ENCODE peak calls at places on chromosome 14, in seven cellular contexts. D is BE2C, H is uterus, Q is tibial nerve, X is right lobe of liver, Z is OCI-LY7, Y is A549. G is an unnamed sample.

GRCh38 chr14:64745511-64746041 is 41.4 kb downstream of the PLEKHG3 start:
- DNase-seq in D (no peak), H (no peak), Q (no peak), X (no peak), Z (no peak), Y (no peak), G (peak; percentile 8)

GRCh38 chr14:99576761-99577705 is 27.0 kb downstream of the CCDC85C start:
- DNase-seq in D (no peak), H (no peak), Q (no peak), X (no peak), Z (no peak), Y (no peak), G (no peak)

GRCh38 chr14:86796221-86797074 is 1196.5 kb downstream of the GALC start:
- DNase-seq in D (no peak), H (no peak), Q (no peak), X (no peak), Z (no peak), Y (no peak), G (peak; percentile 37)

GRCh38 chr14:61260939-61261776 is 20.0 kb downstream of the TMEM30B start:
- DNase-seq in D (no peak), H (no peak), Q (no peak), X (peak; percentile 40), Z (no peak), Y (peak; percentile 47), G (no peak)

GRCh38 chr14:105090493-105091334 is 25.5 kb upstream of the GPR132 start:
- DNase-seq in D (peak; percentile 90), H (peak; percentile 72), Q (peak; percentile 79), X (peak; percentile 86), Z (peak; percentile 82), Y (peak; percentile 95), G (peak; percentile 81)

GRCh38 chr14:50605776-50606175 is 45.8 kb downstream of the ATL1 start:
- DNase-seq in D (no peak), H (no peak), Q (no peak), X (no peak), Z (no peak), Y (no peak), G (no peak)

GRCh38 chr14:90408713-90409112 is 11.9 kb downstream of the CALM1 start:
- DNase-seq in D (no peak), H (no peak), Q (no peak), X (no peak), Z (no peak), Y (no peak), G (no peak)

GRCh38 chr14:84591827-84592540 is 938.0 kb upstream of the FLRT2 start:
- DNase-seq in D (no peak), H (no peak), Q (no peak), X (no peak), Z (no peak), Y (no peak), G (no peak)

GRCh38 chr14:81353691-81354323 is 46.3 kb downstream of the STON2 start:
- DNase-seq in D (no peak), H (no peak), Q (no peak), X (no peak), Z (no peak), Y (no peak), G (no peak)

GRCh38 chr14:60487211-60487610 is 1.3 kb upstream of the C14orf39 start:
- DNase-seq in D (no peak), H (no peak), Q (no peak), X (no peak), Z (no peak), Y (no peak), G (no peak)

GRCh38 chr14:105899071-105899641 is 372.8 kb downstream of the TMEM121 start:
- DNase-seq in D (peak; percentile 82), H (no peak), Q (no peak), X (no peak), Z (no peak), Y (no peak), G (no peak)

GRCh38 chr14:54133896-54134295 is 177.3 kb upstream of the BMP4 start:
- DNase-seq in D (no peak), H (no peak), Q (no peak), X (peak; percentile 46), Z (no peak), Y (peak; percentile 32), G (peak; percentile 19)

GRCh38 chr14:96104469-96105057 is 65.4 kb downstream of the C14orf132 start:
- DNase-seq in D (no peak), H (peak; percentile 85), Q (peak; percentile 92), X (peak; percentile 95), Z (no peak), Y (peak; percentile 95), G (peak; percentile 96)

GRCh38 chr14:91417134-91417982 is at the start of gene CCDC88C:
- DNase-seq in D (peak; percentile 70), H (peak; percentile 45), Q (no peak), X (peak; percentile 71), Z (peak; percentile 84), Y (peak; percentile 69), G (no peak)
- TF ChIP-seq CTCF in D (no peak), H (no peak), Q (no peak), X (no peak), Z (peak; percentile 43), Y (no peak), G (no peak)

DNA sequence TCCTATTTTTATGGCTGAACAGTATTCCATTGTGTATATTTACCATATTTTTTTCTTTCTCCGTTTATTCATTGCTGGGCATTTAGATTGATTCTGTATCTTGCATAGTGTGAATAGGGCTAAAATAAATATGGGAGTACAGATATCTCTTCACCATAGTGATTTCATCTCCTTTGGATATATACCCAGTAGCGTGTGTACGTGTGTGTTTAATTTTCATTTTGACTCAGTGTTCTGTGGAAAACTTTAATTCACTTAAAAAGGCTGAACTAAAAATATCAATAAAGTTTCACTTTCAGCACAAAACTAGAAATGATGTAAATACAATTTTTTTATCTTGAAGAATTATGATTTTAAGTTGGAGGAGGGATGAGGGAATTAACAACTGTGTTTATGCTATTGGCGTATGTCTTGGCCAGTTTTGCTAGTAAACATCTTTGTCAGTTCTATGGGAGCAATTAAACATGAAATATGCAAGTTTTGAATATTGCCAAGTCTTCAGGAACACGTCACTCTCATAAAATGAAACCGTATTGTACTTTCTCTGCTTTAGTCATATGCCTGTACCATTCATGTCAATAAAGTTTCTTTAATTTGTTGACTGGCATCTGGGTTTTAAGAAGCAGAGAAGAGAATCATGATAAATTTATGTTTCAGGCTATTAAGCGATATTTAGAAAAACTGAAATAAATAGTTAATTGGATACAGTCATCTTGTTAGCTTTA is 99.8 kb downstream of the PTGER2 start:
- DNase-seq in D (no peak), H (no peak), Q (no peak), X (no peak), Z (no peak), Y (no peak), G (peak; percentile 45)
- H3K4me3 ChIP-seq in D (no peak overlapping the region), H (no peak overlapping the region), Q (peak overlapping the region; percentile 9), X (no peak overlapping the region), Z (no peak overlapping the region), Y (no peak overlapping the region), G (no peak overlapping the region)

GRCh38 chr14:21298358-21298757 is 18.5 kb downstream of the RPGRIP1 start:
- DNase-seq in D (no peak), H (no peak), Q (no peak), X (no peak), Z (no peak), Y (no peak), G (no peak)

GRCh38 chr14:21299562-21300130 is 19.8 kb downstream of the RPGRIP1 start:
- DNase-seq in D (no peak), H (no peak), Q (no peak), X (no peak), Z (no peak), Y (no peak), G (no peak)

GRCh38 chr14:21302013-21302857 is 22.4 kb downstream of the RPGRIP1 start:
- DNase-seq in D (no peak), H (no peak), Q (no peak), X (no peak), Z (no peak), Y (no peak), G (no peak)

DNA sequence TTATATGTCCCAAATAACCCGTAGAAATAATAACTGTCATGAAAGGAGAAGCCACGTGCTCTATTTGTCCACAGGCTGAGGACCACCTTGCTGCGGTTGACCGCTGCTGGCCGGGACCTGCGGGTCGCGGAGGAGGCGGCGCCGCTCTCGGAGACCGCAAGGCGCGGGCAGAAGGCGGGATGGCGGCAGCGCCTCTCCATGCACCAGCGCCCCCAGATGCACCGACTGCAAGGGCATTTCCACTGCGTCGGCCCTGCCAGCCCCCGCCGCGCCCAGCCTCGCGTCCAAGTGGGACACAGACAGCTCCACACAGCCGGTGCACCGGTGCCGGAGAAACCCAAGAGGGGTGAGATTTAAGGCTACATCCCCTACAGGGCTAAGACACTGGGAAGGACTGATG is 21.0 kb downstream of the RPGRIP1 start:
- DNase-seq in D (peak; percentile 71), H (no peak), Q (no peak), X (no peak), Z (peak; percentile 51), Y (no peak), G (no peak)
- TF ChIP-seq CTCF in D (peak; percentile 16), H (no peak), Q (no peak), X (no peak), Z (peak; percentile 17), Y (no peak), G (no peak)

DNA sequence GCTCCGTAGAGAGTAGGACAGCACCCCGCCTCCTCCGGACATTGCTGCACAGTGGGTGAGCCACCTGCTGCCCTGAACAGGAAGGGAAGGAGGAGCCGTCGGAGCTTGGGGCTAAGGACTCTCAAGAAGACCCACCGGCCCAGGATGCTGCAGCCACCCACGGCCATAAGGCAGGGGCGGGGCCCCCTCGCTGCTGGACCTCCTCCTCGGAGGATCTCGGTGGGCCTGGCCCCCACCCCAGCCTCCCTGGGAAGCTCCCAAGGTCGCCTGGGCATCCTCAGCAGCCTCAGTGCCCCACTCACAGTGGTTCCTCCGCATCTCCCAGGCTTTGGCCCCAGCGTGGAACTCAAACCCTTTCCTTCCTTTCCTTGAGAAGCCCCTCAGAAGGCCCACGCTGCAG is 68.6 kb upstream of the DIO3 start:
- DNase-seq in D (no peak), H (peak; percentile 11), Q (no peak), X (peak; percentile 36), Z (no peak), Y (no peak), G (no peak)
- H3K4me3 ChIP-seq in D (no peak overlapping the region), H (no peak overlapping the region), Q (no peak overlapping the region), X (no peak overlapping the region), Z (no peak overlapping the region), Y (no peak overlapping the region), G (no peak overlapping the region)